ENCODE peak calls at places on chromosomes 7 and 10, in six cellular contexts. One of them, this sample, is unnamed.

GRCh38 chr7:139663608-139664177 is 114.1 kb downstream of the HIPK2 start:
- DNase-seq in IMR-90: no peak
- DNase-seq in brain microvascular endothelial cell: no peak
- DNase-seq in psoas muscle: no peak
- DNase-seq in heart right ventricle: no peak
- DNase-seq in mesendoderm: no peak
- DNase-seq in this sample: no peak

GRCh38 chr10:51063659-51064535 is 10.4 kb upstream of the PRKG1 start:
- DNase-seq in heart right ventricle: no peak
- DNase-seq in mesendoderm: peak
- DNase-seq in IMR-90: peak
- DNase-seq in brain microvascular endothelial cell: no peak
- DNase-seq in psoas muscle: no peak
- DNase-seq in this sample: no peak

GRCh38 chr7:4470246-4470645 is 211.8 kb upstream of the FOXK1 start:
- DNase-seq in IMR-90: no peak
- DNase-seq in psoas muscle: no peak
- DNase-seq in heart right ventricle: no peak
- DNase-seq in brain microvascular endothelial cell: no peak
- DNase-seq in mesendoderm: peak
- DNase-seq in this sample: no peak

GRCh38 chr7:44665531-44666213 is 59.2 kb downstream of the OGDH start:
- DNase-seq in heart right ventricle: no peak
- DNase-seq in brain microvascular endothelial cell: peak
- DNase-seq in psoas muscle: no peak
- DNase-seq in mesendoderm: peak
- DNase-seq in IMR-90: peak
- DNase-seq in this sample: no peak

GRCh38 chr7:51451751-51452465 is 135.3 kb upstream of the COBL start:
- DNase-seq in heart right ventricle: no peak
- DNase-seq in IMR-90: no peak
- DNase-seq in mesendoderm: peak
- DNase-seq in brain microvascular endothelial cell: no peak
- DNase-seq in psoas muscle: no peak
- DNase-seq in this sample: no peak

GRCh38 chr10:71213761-71214440 is 1.5 kb downstream of the UNC5B start:
- DNase-seq in psoas muscle: no peak
- DNase-seq in IMR-90: peak
- DNase-seq in heart right ventricle: no peak
- DNase-seq in mesendoderm: peak
- DNase-seq in brain microvascular endothelial cell: peak
- DNase-seq in this sample: no peak

GRCh38 chr7:95430864-95431263 is 4.0 kb downstream of the PON2 start:
- DNase-seq in mesendoderm: no peak
- DNase-seq in psoas muscle: no peak
- DNase-seq in brain microvascular endothelial cell: peak
- DNase-seq in heart right ventricle: no peak
- DNase-seq in IMR-90: peak
- DNase-seq in this sample: no peak

GRCh38 chr7:47771301-47771989 is 176.8 kb downstream of the PKD1L1 start:
- DNase-seq in mesendoderm: no peak
- DNase-seq in psoas muscle: peak
- DNase-seq in heart right ventricle: no peak
- DNase-seq in IMR-90: no peak
- DNase-seq in brain microvascular endothelial cell: no peak
- DNase-seq in this sample: no peak

GRCh38 chr7:157423886-157424565 is 87.2 kb downstream of the DNAJB6 start:
- DNase-seq in mesendoderm: no peak
- DNase-seq in brain microvascular endothelial cell: no peak
- DNase-seq in psoas muscle: no peak
- DNase-seq in heart right ventricle: no peak
- DNase-seq in IMR-90: no peak
- DNase-seq in this sample: no peak

GRCh38 chr7:138890467-138890781 is 90.8 kb downstream of the KIAA1549 start:
- DNase-seq in heart right ventricle: no peak
- DNase-seq in psoas muscle: no peak
- DNase-seq in brain microvascular endothelial cell: no peak
- DNase-seq in mesendoderm: no peak
- DNase-seq in IMR-90: no peak
- DNase-seq in this sample: no peak

GRCh38 chr10:4041531-4042096 is 256.6 kb upstream of the KLF6 start:
- DNase-seq in heart right ventricle: no peak
- DNase-seq in psoas muscle: no peak
- DNase-seq in IMR-90: no peak
- DNase-seq in mesendoderm: no peak
- DNase-seq in brain microvascular endothelial cell: no peak
- DNase-seq in this sample: no peak

GRCh38 chr7:74400420-74401136 is 53.1 kb upstream of the GTF2IRD1 start:
- DNase-seq in IMR-90: no peak
- DNase-seq in heart right ventricle: no peak
- DNase-seq in psoas muscle: no peak
- DNase-seq in brain microvascular endothelial cell: no peak
- DNase-seq in mesendoderm: no peak
- DNase-seq in this sample: no peak

GRCh38 chr10:35640951-35641429 is 1.1 kb downstream of the FZD8 start:
- DNase-seq in heart right ventricle: peak
- DNase-seq in mesendoderm: peak
- DNase-seq in IMR-90: peak
- DNase-seq in brain microvascular endothelial cell: peak
- DNase-seq in psoas muscle: peak
- DNase-seq in this sample: peak

GRCh38 chr7:104978460-104978859 is 35.5 kb upstream of the KMT2E start:
- DNase-seq in brain microvascular endothelial cell: no peak
- DNase-seq in heart right ventricle: peak
- DNase-seq in psoas muscle: no peak
- DNase-seq in IMR-90: no peak
- DNase-seq in mesendoderm: no peak
- DNase-seq in this sample: no peak

GRCh38 chr10:118042827-118043242 is 3.9 kb downstream of the RAB11FIP2 start:
- DNase-seq in mesendoderm: no peak
- DNase-seq in IMR-90: no peak
- DNase-seq in heart right ventricle: no peak
- DNase-seq in psoas muscle: no peak
- DNase-seq in brain microvascular endothelial cell: no peak
- DNase-seq in this sample: no peak

GRCh38 chr10:125878957-125879835 is 1.9 kb downstream of the DHX32 start:
- DNase-seq in psoas muscle: no peak
- DNase-seq in mesendoderm: peak
- DNase-seq in heart right ventricle: no peak
- DNase-seq in brain microvascular endothelial cell: peak
- DNase-seq in IMR-90: peak
- DNase-seq in this sample: no peak

GRCh38 chr10:84211566-84211965 is 13.8 kb downstream of the LRIT2 start:
- DNase-seq in IMR-90: no peak
- DNase-seq in brain microvascular endothelial cell: no peak
- DNase-seq in heart right ventricle: no peak
- DNase-seq in mesendoderm: no peak
- DNase-seq in psoas muscle: no peak
- DNase-seq in this sample: no peak

GRCh38 chr10:17838080-17838634 is 29.0 kb downstream of the MRC1 start:
- DNase-seq in IMR-90: no peak
- DNase-seq in brain microvascular endothelial cell: no peak
- DNase-seq in psoas muscle: no peak
- DNase-seq in heart right ventricle: no peak
- DNase-seq in mesendoderm: no peak
- DNase-seq in this sample: no peak

GRCh38 chr10:14717570-14717969 is 57.1 kb downstream of the FAM107B start:
- DNase-seq in heart right ventricle: no peak
- DNase-seq in psoas muscle: no peak
- DNase-seq in IMR-90: no peak
- DNase-seq in mesendoderm: no peak
- DNase-seq in brain microvascular endothelial cell: no peak
- DNase-seq in this sample: no peak

GRCh38 chr7:83468251-83468739 is 180.6 kb downstream of the SEMA3E start:
- DNase-seq in brain microvascular endothelial cell: peak
- DNase-seq in heart right ventricle: peak
- DNase-seq in psoas muscle: peak
- DNase-seq in IMR-90: peak
- DNase-seq in mesendoderm: peak
- DNase-seq in this sample: peak

GRCh38 chr10:131805696-131806095 is 95.1 kb upstream of the PPP2R2D start:
- DNase-seq in brain microvascular endothelial cell: no peak
- DNase-seq in mesendoderm: no peak
- DNase-seq in psoas muscle: no peak
- DNase-seq in IMR-90: no peak
- DNase-seq in heart right ventricle: no peak
- DNase-seq in this sample: no peak

GRCh38 chr10:114541081-114541833 is 116.8 kb downstream of the ABLIM1 start:
- DNase-seq in IMR-90: peak
- DNase-seq in brain microvascular endothelial cell: peak
- DNase-seq in mesendoderm: peak
- DNase-seq in heart right ventricle: peak
- DNase-seq in psoas muscle: peak
- DNase-seq in this sample: no peak

GRCh38 chr10:114286971-114287370 is 47.9 kb downstream of the VWA2 start:
- DNase-seq in heart right ventricle: no peak
- DNase-seq in mesendoderm: no peak
- DNase-seq in brain microvascular endothelial cell: no peak
- DNase-seq in IMR-90: no peak
- DNase-seq in psoas muscle: no peak
- DNase-seq in this sample: no peak

GRCh38 chr7:158487546-158488224 is 99.9 kb downstream of the PTPRN2 start:
- DNase-seq in mesendoderm: no peak
- DNase-seq in psoas muscle: no peak
- DNase-seq in brain microvascular endothelial cell: no peak
- DNase-seq in IMR-90: no peak
- DNase-seq in heart right ventricle: no peak
- DNase-seq in this sample: no peak

GRCh38 chr7:141674702-141675101 is 27.3 kb downstream of the DENND11 start:
- DNase-seq in mesendoderm: peak
- DNase-seq in brain microvascular endothelial cell: no peak
- DNase-seq in IMR-90: no peak
- DNase-seq in heart right ventricle: no peak
- DNase-seq in psoas muscle: no peak
- DNase-seq in this sample: no peak

GRCh38 chr10:124671486-124672075 is 72.6 kb downstream of the FAM53B start:
- DNase-seq in psoas muscle: peak
- DNase-seq in heart right ventricle: peak
- DNase-seq in mesendoderm: peak
- DNase-seq in brain microvascular endothelial cell: no peak
- DNase-seq in IMR-90: no peak
- DNase-seq in this sample: no peak
- H3K4me3 ChIP-seq in psoas muscle: no peak
- H3K4me3 ChIP-seq in heart right ventricle: no peak
- H3K4me3 ChIP-seq in mesendoderm: no peak
- H3K4me3 ChIP-seq in brain microvascular endothelial cell: no peak
- H3K4me3 ChIP-seq in IMR-90: no peak
- H3K4me3 ChIP-seq in this sample: no peak

GRCh38 chr7:155509025-155509724 is 37.2 kb downstream of the CNPY1 start:
- DNase-seq in psoas muscle: no peak
- DNase-seq in heart right ventricle: no peak
- DNase-seq in brain microvascular endothelial cell: no peak
- DNase-seq in IMR-90: no peak
- DNase-seq in mesendoderm: peak
- DNase-seq in this sample: no peak
- H3K4me3 ChIP-seq in psoas muscle: no peak
- H3K4me3 ChIP-seq in heart right ventricle: peak
- H3K4me3 ChIP-seq in brain microvascular endothelial cell: no peak
- H3K4me3 ChIP-seq in IMR-90: no peak
- H3K4me3 ChIP-seq in mesendoderm: peak
- H3K4me3 ChIP-seq in this sample: no peak

GRCh38 chr10:77565590-77566023 is 72.0 kb downstream of the KCNMA1 start:
- DNase-seq in heart right ventricle: no peak
- DNase-seq in psoas muscle: no peak
- DNase-seq in brain microvascular endothelial cell: no peak
- DNase-seq in mesendoderm: no peak
- DNase-seq in IMR-90: no peak
- DNase-seq in this sample: no peak
- H3K4me3 ChIP-seq in heart right ventricle: no peak
- H3K4me3 ChIP-seq in psoas muscle: no peak
- H3K4me3 ChIP-seq in brain microvascular endothelial cell: no peak
- H3K4me3 ChIP-seq in mesendoderm: no peak
- H3K4me3 ChIP-seq in IMR-90: no peak
- H3K4me3 ChIP-seq in this sample: no peak

DNA sequence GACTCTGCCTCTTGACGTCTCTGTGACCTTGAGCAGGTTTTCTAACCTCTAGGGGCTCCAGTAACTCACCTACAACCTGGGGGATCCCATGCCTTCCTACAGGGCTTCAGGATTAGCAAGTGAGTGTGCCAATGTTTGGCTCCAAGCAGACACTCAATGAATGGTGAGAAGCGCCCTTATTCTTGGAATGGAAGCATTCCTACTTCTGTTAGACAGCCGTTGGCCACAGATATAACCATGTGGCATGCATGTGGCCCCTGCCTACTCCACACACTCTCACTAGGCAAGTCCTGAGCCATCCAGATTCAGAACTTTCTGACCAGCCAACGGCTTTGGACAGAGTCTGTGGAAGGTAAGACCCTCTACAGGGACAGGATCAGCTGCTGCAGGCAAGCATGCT is 108.9 kb upstream of the LYZL2 start:
- DNase-seq in brain microvascular endothelial cell: no peak
- DNase-seq in mesendoderm: no peak
- DNase-seq in heart right ventricle: no peak
- DNase-seq in IMR-90: no peak
- DNase-seq in psoas muscle: no peak
- DNase-seq in this sample: no peak
- H3K4me3 ChIP-seq in brain microvascular endothelial cell: no peak
- H3K4me3 ChIP-seq in mesendoderm: no peak
- H3K4me3 ChIP-seq in heart right ventricle: no peak
- H3K4me3 ChIP-seq in IMR-90: no peak
- H3K4me3 ChIP-seq in psoas muscle: no peak
- H3K4me3 ChIP-seq in this sample: no peak

DNA sequence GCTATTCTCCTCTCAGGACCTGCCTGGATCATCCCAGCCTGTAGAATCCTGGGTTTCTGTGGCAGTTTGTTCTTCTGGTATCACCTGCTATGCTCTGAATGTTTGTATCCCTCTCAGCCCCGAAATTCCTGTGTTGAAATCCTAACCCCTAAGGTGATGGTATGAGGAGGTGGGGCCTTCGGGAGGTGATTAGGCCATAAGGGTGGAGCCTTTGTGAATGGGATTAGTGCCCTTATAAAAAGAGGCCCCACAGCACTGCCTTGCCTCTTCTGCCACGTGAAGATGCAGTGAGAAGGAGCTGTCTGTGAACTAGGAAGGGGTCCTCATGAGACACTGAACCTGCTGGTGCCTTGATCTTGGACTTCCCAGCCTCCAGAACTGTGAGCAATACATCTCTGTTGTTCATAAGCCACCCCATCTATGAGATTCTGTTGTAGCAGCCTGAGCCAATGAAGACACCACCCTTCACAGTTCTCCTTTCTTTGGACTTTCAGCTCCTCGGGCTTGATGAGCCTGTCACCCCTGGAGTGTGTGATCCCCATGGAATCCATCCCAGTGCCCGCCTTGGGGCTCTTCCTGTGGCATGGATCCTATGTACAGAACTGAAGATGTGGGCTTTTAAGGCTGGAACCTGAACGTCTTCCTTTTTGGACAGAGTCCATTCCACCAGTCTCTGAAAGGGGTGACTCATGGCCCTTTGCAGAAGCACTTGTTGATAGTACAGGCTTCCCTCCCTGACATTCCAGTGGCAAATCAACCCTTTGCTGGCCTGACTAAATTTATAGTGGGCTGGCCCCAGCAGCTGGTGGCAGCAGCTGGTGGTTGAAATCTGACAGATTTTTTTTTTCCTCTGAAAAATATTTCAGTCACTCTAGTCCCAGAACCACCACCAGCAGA is 138.0 kb downstream of the TACC2 start:
- DNase-seq in brain microvascular endothelial cell: peak
- DNase-seq in mesendoderm: peak
- DNase-seq in heart right ventricle: peak
- DNase-seq in psoas muscle: no peak
- DNase-seq in IMR-90: peak
- DNase-seq in this sample: no peak
- H3K4me3 ChIP-seq in brain microvascular endothelial cell: no peak
- H3K4me3 ChIP-seq in mesendoderm: no peak
- H3K4me3 ChIP-seq in heart right ventricle: no peak
- H3K4me3 ChIP-seq in psoas muscle: peak
- H3K4me3 ChIP-seq in IMR-90: no peak
- H3K4me3 ChIP-seq in this sample: no peak

GRCh38 chr10:5094265-5095205 is at the start of gene AKR1C3:
- DNase-seq in brain microvascular endothelial cell: peak
- DNase-seq in psoas muscle: no peak
- DNase-seq in IMR-90: peak
- DNase-seq in heart right ventricle: peak
- DNase-seq in mesendoderm: peak
- DNase-seq in this sample: no peak
- H3K4me3 ChIP-seq in brain microvascular endothelial cell: peak
- H3K4me3 ChIP-seq in psoas muscle: peak
- H3K4me3 ChIP-seq in IMR-90: no peak
- H3K4me3 ChIP-seq in heart right ventricle: peak
- H3K4me3 ChIP-seq in mesendoderm: no peak
- H3K4me3 ChIP-seq in this sample: no peak